ENCODE peak calls at places on chromosome X, in five cellular contexts. Q, K, I, A and O are unnamed samples. For H3K4me1 and H3K9me3, the result is how much of the 10 kb centered on the place peaks cover.

GRCh38 chrX:9188117-9188516 is 154.2 kb upstream of the FAM9B start:
- DNase-seq in I (no peak), Q (no peak), A (no peak), K (no peak), O (peak)

GRCh38 chrX:8832582-8833378 is 31.6 kb upstream of the FAM9A start:
- DNase-seq in Q (no peak), K (no peak), A (no peak), I (no peak), O (no peak)

GRCh38 chrX:135086197-135086854 is 34.0 kb downstream of the ETDB start:
- DNase-seq in I (peak), K (peak), A (no peak), Q (no peak), O (no peak)

GRCh38 chrX:110003167-110004156 is 548 bp downstream of the TMEM164 start:
- DNase-seq in I (no peak), K (peak), A (peak), Q (no peak), O (no peak)

GRCh38 chrX:24026403-24026801 is 584 bp downstream of the KLHL15 start:
- DNase-seq in Q (no peak), K (no peak), I (no peak), A (no peak), O (no peak)

GRCh38 chrX:15664487-15665444 is at the start of gene CLTRN:
- DNase-seq in K (no peak), Q (no peak), A (no peak), I (no peak), O (no peak)

GRCh38 chrX:76420237-76420636 is 7.3 kb upstream of the MAGEE1 start:
- DNase-seq in I (no peak), A (no peak), K (no peak), Q (no peak), O (no peak)

GRCh38 chrX:118726887-118727685 is at the start of gene IL13RA1:
- DNase-seq in Q (peak), I (peak), K (peak), A (peak), O (peak)

GRCh38 chrX:14354541-14354940 is 174.8 kb upstream of the GLRA2 start:
- DNase-seq in Q (no peak), K (no peak), I (no peak), A (no peak), O (no peak)

GRCh38 chrX:45849261-45849660 is 648.6 kb upstream of the DIPK2B start:
- DNase-seq in Q (no peak), I (peak), K (peak), A (no peak), O (no peak)

GRCh38 chrX:9503261-9503660 is 38.4 kb downstream of the TBL1X start:
- DNase-seq in Q (no peak), K (no peak), A (no peak), I (no peak), O (no peak)

GRCh38 chrX:17435476-17435875 is 60.5 kb downstream of the NHS start:
- DNase-seq in Q (no peak), A (no peak), K (no peak), I (no peak), O (no peak)

GRCh38 chrX:136812286-136812685 is 31.6 kb upstream of the ARHGEF6 start:
- DNase-seq in A (no peak), Q (no peak), I (no peak), K (no peak), O (no peak)

GRCh38 chrX:44253573-44253942 is 89.9 kb downstream of the EFHC2 start:
- DNase-seq in I (no peak), A (no peak), K (no peak), Q (no peak), O (no peak)

GRCh38 chrX:24969812-24970211 is 46.0 kb downstream of the ARX start:
- DNase-seq in K (no peak), A (no peak), I (no peak), Q (no peak), O (no peak)

GRCh38 chrX:114800719-114801118 is 216.7 kb downstream of the IL13RA2 start:
- DNase-seq in Q (no peak), K (no peak), A (no peak), I (no peak), O (no peak)

GRCh38 chrX:122868626-122869025 is 315.5 kb upstream of the GRIA3 start:
- DNase-seq in A (no peak), I (no peak), K (peak), Q (no peak), O (no peak)

GRCh38 chrX:71095971-71096701 is 485 bp downstream of the FOXO4 start:
- DNase-seq in A (no peak), Q (peak), I (no peak), K (no peak), O (no peak)

GRCh38 chrX:49042581-49043219 is 457 bp downstream of the TFE3 start:
- DNase-seq in K (no peak), Q (no peak), A (no peak), I (no peak), O (no peak)

GRCh38 chrX:119008122-119008744 is 33.8 kb downstream of the LONRF3 start:
- DNase-seq in I (peak), A (no peak), K (peak), Q (no peak), O (peak)

GRCh38 chrX:54043696-54044125 is 562 bp downstream of the PHF8 start:
- DNase-seq in A (peak), Q (no peak), I (peak), K (no peak), O (no peak)

GRCh38 chrX:15834051-15834450 is 20.6 kb downstream of the AP1S2 start:
- DNase-seq in I (no peak), K (no peak), A (no peak), Q (no peak), O (no peak)

GRCh38 chrX:111467896-111468295 is 43.5 kb upstream of the SERTM2 start:
- DNase-seq in I (peak), A (no peak), Q (no peak), K (peak), O (peak)

GRCh38 chrX:130049821-130050220 is 60.5 kb downstream of the ELF4 start:
- DNase-seq in K (no peak), Q (no peak), A (no peak), I (no peak), O (no peak)

GRCh38 chrX:153821066-153821465 is 9.3 kb downstream of the PDZD4 start:
- DNase-seq in I (no peak), K (no peak), Q (no peak), A (no peak), O (no peak)
- H3K4me1 ChIP-seq in I (under half), K (under half), Q (under half), A (under half), O (under half)

DNA sequence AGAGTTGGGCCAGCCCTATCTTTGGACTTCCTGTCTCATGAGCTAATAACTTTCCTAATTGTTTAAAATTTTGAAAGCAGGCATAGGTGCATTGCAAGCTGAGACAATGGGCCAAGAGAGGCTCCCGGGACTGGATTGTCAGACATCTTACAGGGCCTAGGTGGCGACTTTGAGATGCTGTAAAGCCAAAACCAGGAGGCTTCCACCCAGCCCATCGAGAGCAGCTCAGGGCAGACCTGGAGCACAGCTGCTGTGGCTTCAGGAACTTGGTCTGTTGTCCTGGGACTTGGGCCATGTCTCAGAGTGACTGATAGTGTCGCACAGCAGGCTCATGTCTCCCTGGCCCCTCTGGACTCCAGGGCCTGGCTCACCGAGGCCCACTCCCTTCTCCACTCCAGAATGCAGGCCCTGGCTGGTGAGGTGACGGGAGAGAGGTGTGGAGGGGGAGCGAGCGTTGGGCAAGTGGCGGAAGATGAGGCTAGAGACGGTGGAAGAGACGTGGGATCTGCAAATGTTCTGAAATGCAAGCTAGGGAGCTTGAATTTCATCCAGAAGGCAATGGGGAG is 24.1 kb upstream of the MTM1 start:
- DNase-seq in A (no peak), Q (peak), I (peak), K (no peak), O (no peak)
- TF ChIP-seq CTCF in A (no peak), Q (no peak), I (no peak), K (no peak), O (no peak)

DNA sequence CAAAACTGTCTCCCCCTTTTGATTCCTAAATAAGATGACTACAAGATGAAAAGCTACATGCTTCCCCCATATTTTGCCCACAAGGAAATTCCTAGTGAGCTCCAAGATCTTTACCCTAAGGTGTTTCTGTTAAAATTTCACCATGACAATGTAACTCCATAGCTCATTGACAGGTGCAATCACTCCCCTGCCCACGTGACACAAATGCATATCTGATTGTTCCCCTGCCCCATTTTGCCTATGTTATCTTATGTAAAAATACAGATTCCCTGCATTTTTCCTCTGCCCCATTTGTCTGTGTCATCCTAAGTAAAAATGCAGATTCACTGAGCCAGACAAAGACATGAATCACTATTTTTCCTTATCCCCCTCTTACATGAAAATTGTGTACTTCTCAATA is 66.7 kb downstream of the GPRASP3 start:
- DNase-seq in I (no peak), K (no peak), A (no peak), Q (no peak), O (no peak)
- H3K9me3 ChIP-seq in I (under half), K (under half), A (under half), Q (under half), O (under half)

GRCh38 chrX:41116948-41117347 is 31.7 kb downstream of the USP9X start:
- DNase-seq in K (no peak), A (no peak), Q (no peak), I (no peak), O (no peak)

GRCh38 chrX:41122664-41123257 is 37.5 kb downstream of the USP9X start:
- DNase-seq in A (no peak), K (no peak), I (no peak), Q (no peak), O (peak)

GRCh38 chrX:41119803-41120202 is 34.6 kb downstream of the USP9X start:
- DNase-seq in Q (no peak), I (no peak), A (no peak), K (no peak), O (no peak)

GRCh38 chrX:41118156-41118555 is 32.9 kb downstream of the USP9X start:
- DNase-seq in I (no peak), K (no peak), Q (no peak), A (no peak), O (no peak)

DNA sequence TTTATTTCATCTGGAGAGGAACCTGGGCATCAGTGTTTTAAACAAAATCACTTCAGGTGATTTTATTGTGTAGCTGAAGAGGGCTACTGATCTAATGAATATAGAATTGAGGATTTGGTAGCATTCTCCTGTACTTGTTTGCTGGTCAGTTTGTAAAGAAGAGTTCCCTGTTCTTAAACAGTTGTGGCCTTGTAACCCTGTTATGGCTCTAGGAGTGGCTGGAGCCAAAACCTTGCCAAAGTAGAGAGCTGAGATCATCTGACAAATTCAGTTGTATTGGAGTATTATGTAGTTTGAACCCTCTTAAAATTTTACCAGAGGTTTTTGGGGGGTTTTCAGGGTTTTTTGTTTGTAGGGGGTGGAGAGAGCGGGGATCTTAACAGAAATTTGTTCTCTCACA is 36.5 kb downstream of the USP9X start:
- DNase-seq in Q (no peak), A (no peak), K (no peak), I (no peak), O (no peak)
- H3K4me1 ChIP-seq in Q (under half), A (under half), K (under half), I (under half), O (under half)

GRCh38 chrX:39247536-39247935 is 446.3 kb downstream of the MID1IP1 start:
- DNase-seq in A (no peak), K (no peak), Q (no peak), I (no peak), O (no peak)

GRCh38 chrX:39248330-39248729 is 447.1 kb downstream of the MID1IP1 start:
- DNase-seq in Q (no peak), K (no peak), A (no peak), I (no peak), O (no peak)

GRCh38 chrX:39253551-39253950 is 452.3 kb downstream of the MID1IP1 start:
- DNase-seq in K (no peak), I (no peak), A (no peak), Q (no peak), O (no peak)

GRCh38 chrX:39251995-39252394 is 450.7 kb downstream of the MID1IP1 start:
- DNase-seq in A (no peak), Q (no peak), K (no peak), I (no peak), O (no peak)

DNA sequence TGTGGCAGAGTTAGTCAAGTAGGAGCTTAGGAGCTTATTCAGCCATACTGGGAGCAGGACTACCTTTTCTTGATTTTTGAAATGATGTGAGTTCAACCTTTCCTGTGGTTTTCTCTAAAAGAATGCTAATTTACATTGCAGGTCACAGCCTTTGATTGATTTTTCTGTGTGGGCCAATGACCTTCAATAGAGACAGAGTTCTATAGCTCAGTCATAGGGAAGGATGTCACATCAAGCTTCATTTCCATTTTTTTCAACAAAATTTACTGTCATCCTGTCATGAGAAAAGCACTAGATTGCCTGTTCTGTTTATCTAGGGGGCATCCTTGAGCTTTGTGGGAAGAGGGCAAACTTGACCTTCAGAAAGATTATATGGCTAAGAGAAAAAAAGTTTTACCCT is 448.7 kb downstream of the MID1IP1 start:
- DNase-seq in I (no peak), Q (no peak), A (no peak), K (no peak), O (no peak)
- TF ChIP-seq CTCF in I (no peak), Q (no peak), A (no peak), K (no peak), O (peak)

DNA sequence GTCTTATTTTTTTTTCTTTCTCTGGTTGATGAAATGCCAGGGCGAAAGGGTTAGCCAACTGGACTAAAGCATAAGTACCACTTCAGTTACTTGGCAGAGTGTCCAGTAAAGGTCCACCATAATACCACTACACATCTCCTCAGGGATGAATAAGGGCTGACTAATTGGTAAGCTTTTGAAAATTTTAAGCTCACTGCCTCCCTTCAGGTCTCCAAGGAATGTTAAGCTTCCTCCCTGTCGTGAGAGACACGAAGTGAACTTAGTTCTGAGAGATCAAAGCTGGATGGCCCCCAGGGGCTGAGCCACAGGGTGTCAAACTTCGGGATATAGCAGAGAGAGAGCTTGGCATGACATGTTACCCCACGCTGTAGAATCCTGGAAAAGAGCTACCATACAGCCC is 111.4 kb downstream of the VSIG4 start:
- DNase-seq in A (no peak), I (no peak), K (no peak), Q (no peak), O (no peak)
- H3K9me3 ChIP-seq in A (under half), I (under half), K (under half), Q (under half), O (under half)

DNA sequence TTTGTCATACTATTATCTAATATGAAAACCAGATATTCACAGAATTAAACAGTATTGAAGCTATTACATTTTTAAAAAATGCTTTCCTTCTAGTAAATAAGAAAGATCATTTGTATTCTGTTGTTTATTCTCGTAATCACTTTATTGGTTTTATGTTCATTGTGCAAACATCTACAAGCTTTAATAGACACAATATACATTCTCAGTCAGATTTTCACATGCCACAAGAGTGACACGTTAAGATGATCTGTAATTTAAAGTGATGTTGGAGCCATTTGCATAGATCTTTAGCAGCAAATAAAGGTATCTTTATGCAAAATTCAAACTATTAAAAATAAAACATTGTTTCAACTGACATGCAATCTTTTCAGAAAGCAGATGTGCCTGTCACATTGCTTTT is 469.9 kb downstream of the PCDH11X start:
- DNase-seq in I (no peak), A (no peak), Q (no peak), K (no peak), O (no peak)
- H3K4me1 ChIP-seq in I (under half), A (under half), Q (under half), K (under half), O (under half)

GRCh38 chrX:78098108-78098507 is 5.9 kb upstream of the PGK1 start:
- DNase-seq in Q (no peak), I (no peak), A (no peak), K (no peak), O (no peak)

GRCh38 chrX:78092296-78092695 is 11.8 kb upstream of the PGK1 start:
- DNase-seq in A (no peak), Q (no peak), I (peak), K (no peak), O (peak)
- TF ChIP-seq CTCF in A (no peak), Q (peak), I (peak), K (peak), O (peak)